ENCODE peak calls at places on chromosomes 16 and 17, in five cellular contexts. One of them, this sample, is unnamed.

GRCh38 chr17:61574542-61575351 is 16.3 kb downstream of the NACA2 start:
- DNase-seq in neuronal stem cell: peak; percentile 14
- DNase-seq in H9: peak; percentile 53
- DNase-seq in IMR-90: peak; percentile 65
- DNase-seq in H1: no peak
- DNase-seq in this sample: peak; percentile 34

GRCh38 chr16:11398851-11399250 is 53.6 kb downstream of the RMI2 start:
- DNase-seq in H9: no peak
- DNase-seq in IMR-90: no peak
- DNase-seq in neuronal stem cell: no peak
- DNase-seq in H1: no peak
- DNase-seq in this sample: no peak

GRCh38 chr16:529012-529575 is 1.6 kb downstream of the CAPN15 start:
- DNase-seq in neuronal stem cell: no peak
- DNase-seq in H1: no peak
- DNase-seq in H9: no peak
- DNase-seq in IMR-90: no peak
- DNase-seq in this sample: no peak

GRCh38 chr17:40025991-40026815 is 11.0 kb downstream of the CSF3 start:
- DNase-seq in H9: no peak
- DNase-seq in H1: no peak
- DNase-seq in neuronal stem cell: no peak
- DNase-seq in IMR-90: no peak
- DNase-seq in this sample: no peak

GRCh38 chr17:39739020-39739884 is 1.5 kb downstream of the GRB7 start:
- DNase-seq in H1: no peak
- DNase-seq in neuronal stem cell: no peak
- DNase-seq in IMR-90: no peak
- DNase-seq in H9: peak; percentile 90
- DNase-seq in this sample: peak; percentile 86

GRCh38 chr17:31967643-31968042 is 30.8 kb downstream of the SUZ12 start:
- DNase-seq in H1: no peak
- DNase-seq in neuronal stem cell: no peak
- DNase-seq in H9: no peak
- DNase-seq in IMR-90: no peak
- DNase-seq in this sample: peak; percentile 99

GRCh38 chr16:82031116-82032084 is 3.7 kb upstream of the HSD17B2 start:
- DNase-seq in H1: no peak
- DNase-seq in neuronal stem cell: peak; percentile 33
- DNase-seq in H9: no peak
- DNase-seq in IMR-90: peak; percentile 72
- DNase-seq in this sample: peak; percentile 64

GRCh38 chr16:28166394-28167208 is 45.2 kb downstream of the XPO6 start:
- DNase-seq in H9: no peak
- DNase-seq in IMR-90: peak; percentile 81
- DNase-seq in neuronal stem cell: no peak
- DNase-seq in H1: no peak
- DNase-seq in this sample: peak; percentile 78

GRCh38 chr16:4994719-4995434 is 36.7 kb downstream of the SEC14L5 start:
- DNase-seq in neuronal stem cell: no peak
- DNase-seq in IMR-90: no peak
- DNase-seq in H9: no peak
- DNase-seq in H1: no peak
- DNase-seq in this sample: no peak

GRCh38 chr17:55237826-55238196 is 26.9 kb upstream of the HLF start:
- DNase-seq in neuronal stem cell: no peak
- DNase-seq in IMR-90: no peak
- DNase-seq in H1: no peak
- DNase-seq in H9: no peak
- DNase-seq in this sample: no peak

GRCh38 chr16:67396159-67396774 is 3.0 kb upstream of the TPPP3 start:
- DNase-seq in neuronal stem cell: peak; percentile 91
- DNase-seq in H9: peak; percentile 95
- DNase-seq in H1: no peak
- DNase-seq in IMR-90: peak; percentile 78
- DNase-seq in this sample: peak; percentile 87

GRCh38 chr16:58426960-58427359 is 34.7 kb downstream of the GINS3 start:
- DNase-seq in H9: no peak
- DNase-seq in neuronal stem cell: no peak
- DNase-seq in H1: no peak
- DNase-seq in IMR-90: no peak
- DNase-seq in this sample: no peak

GRCh38 chr16:2963611-2964415 is at the start of gene KREMEN2:
- DNase-seq in H1: no peak
- DNase-seq in neuronal stem cell: peak; percentile 64
- DNase-seq in IMR-90: no peak
- DNase-seq in H9: peak; percentile 90
- DNase-seq in this sample: no peak

GRCh38 chr16:83928341-83929055 is 24.5 kb upstream of the OSGIN1 start:
- DNase-seq in IMR-90: peak; percentile 85
- DNase-seq in H1: no peak
- DNase-seq in H9: no peak
- DNase-seq in neuronal stem cell: no peak
- DNase-seq in this sample: peak; percentile 41

GRCh38 chr17:72134560-72135399 is 14.0 kb downstream of the SOX9 start:
- DNase-seq in neuronal stem cell: no peak
- DNase-seq in IMR-90: peak; percentile 82
- DNase-seq in H1: no peak
- DNase-seq in H9: no peak
- DNase-seq in this sample: no peak

GRCh38 chr17:33688771-33689170 is 395.7 kb upstream of the ASIC2 start:
- DNase-seq in H1: no peak
- DNase-seq in H9: no peak
- DNase-seq in IMR-90: no peak
- DNase-seq in neuronal stem cell: no peak
- DNase-seq in this sample: no peak

GRCh38 chr16:23318639-23319038 is 16.5 kb downstream of the SCNN1B start:
- DNase-seq in H1: no peak
- DNase-seq in IMR-90: no peak
- DNase-seq in H9: no peak
- DNase-seq in neuronal stem cell: no peak
- DNase-seq in this sample: no peak

GRCh38 chr16:73337371-73337770 is 289.4 kb upstream of the ZFHX3 start:
- DNase-seq in H1: no peak
- DNase-seq in H9: no peak
- DNase-seq in IMR-90: no peak
- DNase-seq in neuronal stem cell: no peak
- DNase-seq in this sample: no peak

GRCh38 chr16:31404353-31405064 is 11.4 kb downstream of the ITGAD start:
- DNase-seq in H9: no peak
- DNase-seq in H1: no peak
- DNase-seq in IMR-90: no peak
- DNase-seq in neuronal stem cell: no peak
- DNase-seq in this sample: no peak

GRCh38 chr16:47732122-47732805 is 271.1 kb downstream of the PHKB start:
- DNase-seq in neuronal stem cell: no peak
- DNase-seq in IMR-90: peak; percentile 98
- DNase-seq in H9: no peak
- DNase-seq in H1: peak; percentile 13
- DNase-seq in this sample: no peak

GRCh38 chr17:82440377-82440981 is 10.1 kb downstream of the CYBC1 start:
- DNase-seq in H1: no peak
- DNase-seq in IMR-90: no peak
- DNase-seq in neuronal stem cell: no peak
- DNase-seq in H9: peak; percentile 36
- DNase-seq in this sample: no peak

GRCh38 chr17:9406046-9406631 is 169.5 kb downstream of the STX8 start:
- DNase-seq in H9: no peak
- DNase-seq in neuronal stem cell: no peak
- DNase-seq in H1: no peak
- DNase-seq in IMR-90: peak; percentile 49
- DNase-seq in this sample: no peak

GRCh38 chr17:67477687-67478086 is 100.6 kb downstream of the PITPNC1 start:
- DNase-seq in IMR-90: peak; percentile 80
- DNase-seq in H9: no peak
- DNase-seq in neuronal stem cell: no peak
- DNase-seq in H1: no peak
- DNase-seq in this sample: no peak

GRCh38 chr17:21245703-21246102 is 7.5 kb downstream of the NATD1 start:
- DNase-seq in IMR-90: no peak
- DNase-seq in H1: no peak
- DNase-seq in neuronal stem cell: no peak
- DNase-seq in H9: no peak
- DNase-seq in this sample: no peak

GRCh38 chr17:64499805-64500486 is 3.1 kb upstream of the POLG2 start:
- DNase-seq in H1: no peak
- DNase-seq in neuronal stem cell: no peak
- DNase-seq in IMR-90: peak; percentile 60
- DNase-seq in H9: no peak
- DNase-seq in this sample: peak; percentile 82

GRCh38 chr16:81447383-81448101 is 2.9 kb downstream of the CMIP start:
- DNase-seq in H9: no peak
- DNase-seq in neuronal stem cell: no peak
- DNase-seq in H1: no peak
- DNase-seq in IMR-90: no peak
- DNase-seq in this sample: peak; percentile 34

GRCh38 chr17:41784207-41784744 is 2.2 kb downstream of the JUP start:
- DNase-seq in neuronal stem cell: no peak
- DNase-seq in IMR-90: peak; percentile 71
- DNase-seq in H1: no peak
- DNase-seq in H9: peak; percentile 86
- DNase-seq in this sample: no peak

GRCh38 chr17:50697663-50698272 is 9.9 kb downstream of the ANKRD40 start:
- DNase-seq in IMR-90: no peak
- DNase-seq in H9: no peak
- DNase-seq in neuronal stem cell: no peak
- DNase-seq in H1: no peak
- DNase-seq in this sample: no peak

GRCh38 chr17:61458000-61458399 is 5.8 kb downstream of the TBX4 start:
- DNase-seq in H1: no peak
- DNase-seq in neuronal stem cell: no peak
- DNase-seq in H9: no peak
- DNase-seq in IMR-90: no peak
- DNase-seq in this sample: no peak

GRCh38 chr17:73393962-73394361 is 82.2 kb upstream of the CDC42EP4 start:
- DNase-seq in H1: no peak
- DNase-seq in H9: peak; percentile 55
- DNase-seq in neuronal stem cell: no peak
- DNase-seq in IMR-90: peak; percentile 13
- DNase-seq in this sample: no peak

GRCh38 chr17:28878981-28879380 is 18.6 kb downstream of the FLOT2 start:
- DNase-seq in H9: peak; percentile 94
- DNase-seq in neuronal stem cell: no peak
- DNase-seq in IMR-90: peak; percentile 32
- DNase-seq in H1: peak; percentile 67
- DNase-seq in this sample: peak; percentile 78

GRCh38 chr17:27793168-27793905 is 7.0 kb downstream of the NOS2 start:
- DNase-seq in neuronal stem cell: peak; percentile 44
- DNase-seq in H1: no peak
- DNase-seq in H9: peak; percentile 52
- DNase-seq in IMR-90: no peak
- DNase-seq in this sample: no peak

DNA sequence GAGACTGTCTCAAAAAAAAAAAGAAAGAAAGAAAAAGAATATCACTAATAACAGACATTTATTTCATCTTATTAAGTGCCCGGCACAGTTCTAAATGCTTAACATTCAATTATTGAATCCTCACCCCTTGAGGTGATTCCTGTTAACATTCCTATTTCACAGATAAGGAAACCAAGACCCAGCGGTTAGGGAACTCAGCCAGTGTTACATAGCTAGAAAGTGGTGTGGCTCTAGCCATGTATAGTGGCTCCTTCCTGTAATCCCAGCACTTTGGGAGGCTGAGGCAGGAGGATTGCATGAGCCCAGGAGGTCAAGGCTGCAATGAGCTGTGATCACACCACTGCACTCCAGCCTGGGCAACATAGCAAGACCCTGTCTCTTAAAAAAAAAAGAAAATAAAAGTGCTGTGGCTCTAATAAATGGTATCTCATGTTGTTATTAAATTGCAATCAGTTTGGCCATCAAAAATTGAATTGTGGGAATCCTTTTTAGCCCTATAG is 28.1 kb downstream of the ZNRF1 start:
- DNase-seq in IMR-90: no peak
- DNase-seq in H9: no peak
- DNase-seq in H1: no peak
- DNase-seq in neuronal stem cell: no peak
- DNase-seq in this sample: peak; percentile 74
- H2BK120ac ChIP-seq in IMR-90: peak overlapping the region; percentile 84
- H2BK120ac ChIP-seq in H9: no peak overlapping the region
- H2BK120ac ChIP-seq in H1: no peak overlapping the region
- H2BK120ac ChIP-seq in neuronal stem cell: no peak overlapping the region
- H2BK120ac ChIP-seq in this sample: no peak overlapping the region

GRCh38 chr16:86303787-86304685 is 206.3 kb upstream of the FOXF1 start:
- DNase-seq in H9: no peak
- DNase-seq in neuronal stem cell: no peak
- DNase-seq in IMR-90: peak; percentile 64
- DNase-seq in H1: no peak
- DNase-seq in this sample: no peak
- H3K14ac ChIP-seq in H9: no peak overlapping the region
- H3K14ac ChIP-seq in neuronal stem cell: no peak overlapping the region
- H3K14ac ChIP-seq in IMR-90: peak overlapping the region; percentile 100
- H3K14ac ChIP-seq in H1: no peak overlapping the region
- H3K14ac ChIP-seq in this sample: no peak overlapping the region

GRCh38 chr17:44920565-44920940 is 5.3 kb upstream of the GFAP start:
- DNase-seq in neuronal stem cell: no peak
- DNase-seq in IMR-90: no peak
- DNase-seq in H9: peak; percentile 34
- DNase-seq in H1: no peak
- DNase-seq in this sample: no peak

GRCh38 chr17:44924107-44924544 is 8.8 kb upstream of the GFAP start:
- DNase-seq in neuronal stem cell: no peak
- DNase-seq in IMR-90: no peak
- DNase-seq in H1: no peak
- DNase-seq in H9: no peak
- DNase-seq in this sample: no peak

GRCh38 chr17:44922746-44923470 is 7.6 kb upstream of the GFAP start:
- DNase-seq in H9: no peak
- DNase-seq in IMR-90: no peak
- DNase-seq in neuronal stem cell: no peak
- DNase-seq in H1: no peak
- DNase-seq in this sample: no peak

GRCh38 chr17:44921122-44921882 is 6.0 kb upstream of the GFAP start:
- DNase-seq in H9: peak; percentile 83
- DNase-seq in IMR-90: no peak
- DNase-seq in neuronal stem cell: peak; percentile 33
- DNase-seq in H1: no peak
- DNase-seq in this sample: no peak

GRCh38 chr17:44922136-44922535 is 6.8 kb upstream of the GFAP start:
- DNase-seq in H1: no peak
- DNase-seq in IMR-90: no peak
- DNase-seq in H9: no peak
- DNase-seq in neuronal stem cell: no peak
- DNase-seq in this sample: no peak
- H2BK120ac ChIP-seq in H1: no peak overlapping the region
- H2BK120ac ChIP-seq in IMR-90: no peak overlapping the region
- H2BK120ac ChIP-seq in H9: no peak overlapping the region
- H2BK120ac ChIP-seq in neuronal stem cell: peak overlapping the region; percentile 25
- H2BK120ac ChIP-seq in this sample: no peak overlapping the region

DNA sequence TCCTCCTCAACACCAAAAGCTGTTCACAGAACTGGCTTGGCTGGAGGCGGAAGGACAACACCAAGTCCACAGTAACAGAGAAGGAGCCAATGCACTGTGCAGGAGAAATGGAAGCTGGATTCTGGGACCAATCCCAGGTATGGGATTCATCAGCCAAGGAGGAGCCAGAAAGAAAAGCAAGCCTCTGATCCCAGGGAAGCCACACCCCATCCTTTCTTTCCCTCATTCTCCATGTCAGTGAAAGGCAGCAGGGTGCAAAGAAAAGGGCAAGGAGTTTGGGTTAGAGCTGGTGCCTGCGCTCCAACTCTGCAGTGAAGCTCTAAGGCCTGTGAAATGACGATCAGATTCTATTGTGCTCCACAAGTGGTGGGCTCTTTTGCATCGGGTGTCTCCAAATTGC is 11.0 kb downstream of the DCAKD start:
- DNase-seq in H9: peak; percentile 94
- DNase-seq in neuronal stem cell: peak; percentile 61
- DNase-seq in H1: no peak
- DNase-seq in IMR-90: no peak
- DNase-seq in this sample: no peak
- H3K14ac ChIP-seq in H9: no peak overlapping the region
- H3K14ac ChIP-seq in neuronal stem cell: no peak overlapping the region
- H3K14ac ChIP-seq in H1: no peak overlapping the region
- H3K14ac ChIP-seq in IMR-90: no peak overlapping the region
- H3K14ac ChIP-seq in this sample: no peak overlapping the region

This sample was measured in trophoblast cell.